ENCODE peak calls at places on chromosome 16, in six cellular contexts. One of them, this sample, is unnamed.

GRCh38 chr16:74797414-74797813 is 22.8 kb upstream of the FA2H start:
- DNase-seq in WERI-Rb-1: no peak
- DNase-seq in uterus: no peak
- DNase-seq in thoracic aorta: no peak
- DNase-seq in psoas muscle: no peak
- DNase-seq in A549: no peak
- DNase-seq in this sample: no peak

GRCh38 chr16:56792960-56793359 is 63.0 kb downstream of the NUP93 start:
- DNase-seq in WERI-Rb-1: no peak
- DNase-seq in uterus: no peak
- DNase-seq in A549: no peak
- DNase-seq in psoas muscle: no peak
- DNase-seq in thoracic aorta: no peak
- DNase-seq in this sample: no peak

GRCh38 chr16:46803373-46803772 is 27.6 kb downstream of the C16orf87 start:
- DNase-seq in uterus: no peak
- DNase-seq in thoracic aorta: no peak
- DNase-seq in WERI-Rb-1: no peak
- DNase-seq in psoas muscle: no peak
- DNase-seq in A549: no peak
- DNase-seq in this sample: no peak

GRCh38 chr16:85553436-85554113 is 59.5 kb upstream of the GSE1 start:
- DNase-seq in psoas muscle: peak; percentile 83
- DNase-seq in WERI-Rb-1: peak; percentile 61
- DNase-seq in thoracic aorta: no peak
- DNase-seq in uterus: peak; percentile 64
- DNase-seq in A549: peak; percentile 62
- DNase-seq in this sample: no peak

GRCh38 chr16:47644166-47644565 is 183.0 kb downstream of the PHKB start:
- DNase-seq in uterus: no peak
- DNase-seq in WERI-Rb-1: no peak
- DNase-seq in thoracic aorta: no peak
- DNase-seq in A549: no peak
- DNase-seq in psoas muscle: no peak
- DNase-seq in this sample: no peak

GRCh38 chr16:57606147-57606846 is 22.1 kb upstream of the ADGRG1 start:
- DNase-seq in psoas muscle: no peak
- DNase-seq in uterus: no peak
- DNase-seq in WERI-Rb-1: no peak
- DNase-seq in thoracic aorta: no peak
- DNase-seq in A549: no peak
- DNase-seq in this sample: no peak

GRCh38 chr16:83967838-83968482 is at the start of gene NECAB2:
- DNase-seq in thoracic aorta: no peak
- DNase-seq in A549: peak; percentile 41
- DNase-seq in psoas muscle: peak; percentile 73
- DNase-seq in WERI-Rb-1: peak; percentile 49
- DNase-seq in uterus: no peak
- DNase-seq in this sample: no peak

GRCh38 chr16:8632675-8633182 is 11.2 kb downstream of the METTL22 start:
- DNase-seq in WERI-Rb-1: no peak
- DNase-seq in uterus: no peak
- DNase-seq in A549: no peak
- DNase-seq in psoas muscle: peak; percentile 64
- DNase-seq in thoracic aorta: no peak
- DNase-seq in this sample: no peak

GRCh38 chr16:53766304-53767016 is 62.5 kb downstream of the FTO start:
- DNase-seq in WERI-Rb-1: no peak
- DNase-seq in thoracic aorta: no peak
- DNase-seq in psoas muscle: no peak
- DNase-seq in uterus: no peak
- DNase-seq in A549: no peak
- DNase-seq in this sample: no peak

GRCh38 chr16:1100084-1100800 is 4.2 kb upstream of the C1QTNF8 start:
- DNase-seq in thoracic aorta: no peak
- DNase-seq in uterus: no peak
- DNase-seq in WERI-Rb-1: no peak
- DNase-seq in A549: no peak
- DNase-seq in psoas muscle: no peak
- DNase-seq in this sample: no peak

GRCh38 chr16:17527538-17527937 is 56.8 kb upstream of the XYLT1 start:
- DNase-seq in psoas muscle: no peak
- DNase-seq in uterus: no peak
- DNase-seq in A549: no peak
- DNase-seq in thoracic aorta: no peak
- DNase-seq in WERI-Rb-1: no peak
- DNase-seq in this sample: no peak

GRCh38 chr16:49513040-49513439 is 139.4 kb downstream of the C16orf78 start:
- DNase-seq in thoracic aorta: no peak
- DNase-seq in WERI-Rb-1: peak; percentile 50
- DNase-seq in psoas muscle: peak; percentile 73
- DNase-seq in uterus: no peak
- DNase-seq in A549: peak; percentile 31
- DNase-seq in this sample: no peak

GRCh38 chr16:1407749-1408148 is 6.8 kb downstream of the UNKL start:
- DNase-seq in uterus: peak; percentile 38
- DNase-seq in A549: no peak
- DNase-seq in psoas muscle: peak; percentile 70
- DNase-seq in WERI-Rb-1: peak; percentile 23
- DNase-seq in thoracic aorta: no peak
- DNase-seq in this sample: no peak

GRCh38 chr16:20944861-20945390 is 44.4 kb downstream of the LYRM1 start:
- DNase-seq in A549: no peak
- DNase-seq in psoas muscle: no peak
- DNase-seq in thoracic aorta: no peak
- DNase-seq in WERI-Rb-1: no peak
- DNase-seq in uterus: no peak
- DNase-seq in this sample: no peak

GRCh38 chr16:61413026-61413425 is 623.2 kb downstream of the CDH8 start:
- DNase-seq in A549: no peak
- DNase-seq in psoas muscle: no peak
- DNase-seq in thoracic aorta: no peak
- DNase-seq in uterus: no peak
- DNase-seq in WERI-Rb-1: no peak
- DNase-seq in this sample: no peak

GRCh38 chr16:48450367-48450766 is 65.2 kb upstream of the SIAH1 start:
- DNase-seq in uterus: no peak
- DNase-seq in A549: no peak
- DNase-seq in thoracic aorta: no peak
- DNase-seq in psoas muscle: no peak
- DNase-seq in WERI-Rb-1: no peak
- DNase-seq in this sample: no peak

GRCh38 chr16:1494129-1494640 is 1.0 kb downstream of the TELO2 start:
- DNase-seq in psoas muscle: peak; percentile 86
- DNase-seq in A549: peak; percentile 69
- DNase-seq in thoracic aorta: no peak
- DNase-seq in WERI-Rb-1: peak; percentile 66
- DNase-seq in uterus: peak; percentile 62
- DNase-seq in this sample: no peak

GRCh38 chr16:43294-43693 is 10.1 kb downstream of the POLR3K start:
- DNase-seq in WERI-Rb-1: no peak
- DNase-seq in A549: no peak
- DNase-seq in uterus: no peak
- DNase-seq in psoas muscle: no peak
- DNase-seq in thoracic aorta: no peak
- DNase-seq in this sample: no peak

GRCh38 chr16:59886021-59886420 is 1151.9 kb upstream of the GOT2 start:
- DNase-seq in A549: no peak
- DNase-seq in uterus: peak; percentile 19
- DNase-seq in WERI-Rb-1: no peak
- DNase-seq in psoas muscle: peak; percentile 39
- DNase-seq in thoracic aorta: no peak
- DNase-seq in this sample: no peak

GRCh38 chr16:56643080-56643778 is 4.8 kb downstream of the MT1A start:
- DNase-seq in thoracic aorta: peak; percentile 60
- DNase-seq in uterus: peak; percentile 58
- DNase-seq in WERI-Rb-1: no peak
- DNase-seq in A549: peak; percentile 80
- DNase-seq in psoas muscle: peak; percentile 83
- DNase-seq in this sample: no peak

GRCh38 chr16:50576403-50577113 is 28.4 kb downstream of the NKD1 start:
- DNase-seq in WERI-Rb-1: no peak
- DNase-seq in A549: no peak
- DNase-seq in thoracic aorta: no peak
- DNase-seq in psoas muscle: no peak
- DNase-seq in uterus: no peak
- DNase-seq in this sample: no peak

GRCh38 chr16:89052191-89052787 is 41.4 kb upstream of the ACSF3 start:
- DNase-seq in thoracic aorta: no peak
- DNase-seq in uterus: no peak
- DNase-seq in WERI-Rb-1: no peak
- DNase-seq in psoas muscle: no peak
- DNase-seq in A549: no peak
- DNase-seq in this sample: no peak

GRCh38 chr16:74867281-74867849 is 92.7 kb upstream of the FA2H start:
- DNase-seq in psoas muscle: no peak
- DNase-seq in A549: no peak
- DNase-seq in WERI-Rb-1: no peak
- DNase-seq in uterus: no peak
- DNase-seq in thoracic aorta: no peak
- DNase-seq in this sample: no peak

GRCh38 chr16:57749101-57749692 is 13.6 kb downstream of the KATNB1 start:
- DNase-seq in WERI-Rb-1: no peak
- DNase-seq in uterus: no peak
- DNase-seq in A549: no peak
- DNase-seq in thoracic aorta: no peak
- DNase-seq in psoas muscle: peak; percentile 6
- DNase-seq in this sample: no peak

GRCh38 chr16:88527186-88527936 is 42.8 kb upstream of the ZC3H18 start:
- DNase-seq in A549: peak; percentile 78
- DNase-seq in thoracic aorta: no peak
- DNase-seq in psoas muscle: peak; percentile 77
- DNase-seq in WERI-Rb-1: peak; percentile 64
- DNase-seq in uterus: peak; percentile 77
- DNase-seq in this sample: no peak

GRCh38 chr16:1500465-1501150 is 7.4 kb downstream of the TELO2 start:
- DNase-seq in psoas muscle: peak; percentile 28
- DNase-seq in WERI-Rb-1: no peak
- DNase-seq in thoracic aorta: no peak
- DNase-seq in A549: no peak
- DNase-seq in uterus: no peak
- DNase-seq in this sample: no peak

GRCh38 chr16:24955975-24956731 is 59.0 kb downstream of the ARHGAP17 start:
- DNase-seq in psoas muscle: no peak
- DNase-seq in WERI-Rb-1: no peak
- DNase-seq in A549: no peak
- DNase-seq in uterus: no peak
- DNase-seq in thoracic aorta: no peak
- DNase-seq in this sample: no peak
- TF ChIP-seq CTCF in psoas muscle: no peak
- TF ChIP-seq CTCF in WERI-Rb-1: no peak
- TF ChIP-seq CTCF in A549: no peak
- TF ChIP-seq CTCF in uterus: no peak
- TF ChIP-seq CTCF in thoracic aorta: no peak
- TF ChIP-seq CTCF in this sample: no peak

GRCh38 chr16:10561425-10561824 is 19.0 kb downstream of the EMP2 start:
- DNase-seq in uterus: no peak
- DNase-seq in WERI-Rb-1: no peak
- DNase-seq in thoracic aorta: no peak
- DNase-seq in psoas muscle: no peak
- DNase-seq in A549: no peak
- DNase-seq in this sample: no peak

GRCh38 chr16:10565167-10565566 is 15.2 kb downstream of the EMP2 start:
- DNase-seq in A549: no peak
- DNase-seq in thoracic aorta: no peak
- DNase-seq in uterus: no peak
- DNase-seq in psoas muscle: no peak
- DNase-seq in WERI-Rb-1: no peak
- DNase-seq in this sample: no peak

GRCh38 chr16:10566613-10567012 is 13.8 kb downstream of the EMP2 start:
- DNase-seq in uterus: no peak
- DNase-seq in WERI-Rb-1: no peak
- DNase-seq in psoas muscle: no peak
- DNase-seq in thoracic aorta: no peak
- DNase-seq in A549: no peak
- DNase-seq in this sample: no peak

GRCh38 chr16:10562361-10562899 is 18.0 kb downstream of the EMP2 start:
- DNase-seq in A549: no peak
- DNase-seq in uterus: no peak
- DNase-seq in WERI-Rb-1: no peak
- DNase-seq in thoracic aorta: no peak
- DNase-seq in psoas muscle: no peak
- DNase-seq in this sample: no peak

DNA sequence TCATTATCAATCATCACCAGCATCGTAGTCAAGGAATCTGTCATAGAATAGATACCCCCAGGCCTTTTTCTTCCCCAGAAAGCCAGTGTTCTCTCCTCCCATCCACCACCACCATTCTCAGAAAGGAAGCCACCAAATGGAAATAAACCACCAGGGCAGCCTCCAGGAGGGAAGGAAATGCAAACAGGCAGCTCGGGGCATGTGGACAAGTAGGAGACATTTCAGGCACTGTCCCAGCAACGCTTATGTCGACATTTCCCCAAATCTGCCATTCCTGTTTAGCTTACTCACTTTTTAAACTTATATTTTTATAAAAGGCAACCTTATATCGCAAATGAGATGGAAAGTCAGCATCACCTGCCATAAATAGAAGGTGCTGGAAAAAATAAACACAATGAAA is 15.8 kb downstream of the EMP2 start:
- DNase-seq in WERI-Rb-1: no peak
- DNase-seq in psoas muscle: no peak
- DNase-seq in A549: no peak
- DNase-seq in uterus: no peak
- DNase-seq in thoracic aorta: no peak
- DNase-seq in this sample: no peak
- H3K27ac ChIP-seq in WERI-Rb-1: no peak overlapping the region
- H3K27ac ChIP-seq in psoas muscle: peak overlapping the region; percentile 37
- H3K27ac ChIP-seq in A549: no peak overlapping the region
- H3K27ac ChIP-seq in uterus: peak overlapping the region; percentile 22
- H3K27ac ChIP-seq in thoracic aorta: peak overlapping the region; percentile 87
- H3K27ac ChIP-seq in this sample: no peak overlapping the region

GRCh38 chr16:78791011-78791410 is 691.6 kb downstream of the WWOX start:
- DNase-seq in uterus: no peak
- DNase-seq in psoas muscle: no peak
- DNase-seq in A549: no peak
- DNase-seq in thoracic aorta: no peak
- DNase-seq in WERI-Rb-1: no peak
- DNase-seq in this sample: no peak
- TF ChIP-seq CTCF in uterus: no peak
- TF ChIP-seq CTCF in psoas muscle: no peak
- TF ChIP-seq CTCF in A549: no peak
- TF ChIP-seq CTCF in thoracic aorta: no peak
- TF ChIP-seq CTCF in WERI-Rb-1: no peak
- TF ChIP-seq CTCF in this sample: no peak

DNA sequence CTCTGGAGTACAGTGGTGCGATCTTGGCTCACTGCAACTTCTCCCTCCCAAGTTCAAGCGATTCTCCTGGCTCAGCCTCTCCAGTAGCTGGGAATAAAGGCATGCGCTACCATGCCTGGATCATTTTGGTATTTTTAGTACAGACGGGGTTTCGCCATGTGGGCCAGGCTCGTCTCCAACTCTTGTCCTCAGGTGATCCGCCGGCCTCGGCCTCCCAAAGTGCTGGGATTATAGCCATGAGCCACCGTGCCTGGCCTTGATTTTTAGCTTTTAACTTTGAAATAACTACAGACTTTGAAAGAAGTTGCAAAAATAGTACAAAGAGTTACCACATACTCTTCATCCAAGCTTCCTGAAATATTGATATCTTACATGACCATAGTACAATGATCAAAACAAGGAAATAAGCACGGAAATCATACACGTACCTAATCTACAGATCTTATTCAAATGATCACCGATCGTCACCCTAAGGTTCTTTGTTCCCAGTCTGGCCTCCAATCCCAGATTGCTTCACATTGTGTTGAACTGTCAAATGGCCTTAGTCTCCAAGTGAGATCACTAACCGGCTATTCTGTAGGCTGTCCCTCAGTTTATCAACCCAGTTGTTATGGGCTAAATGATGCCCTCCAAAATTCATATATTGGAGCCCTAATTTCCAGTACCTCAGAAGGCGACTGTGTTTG is 18.4 kb downstream of the NPIPA1 start:
- DNase-seq in thoracic aorta: no peak
- DNase-seq in uterus: peak; percentile 56
- DNase-seq in WERI-Rb-1: no peak
- DNase-seq in psoas muscle: peak; percentile 92
- DNase-seq in A549: no peak
- DNase-seq in this sample: no peak
- H3K27ac ChIP-seq in thoracic aorta: no peak overlapping the region
- H3K27ac ChIP-seq in uterus: no peak overlapping the region
- H3K27ac ChIP-seq in WERI-Rb-1: no peak overlapping the region
- H3K27ac ChIP-seq in psoas muscle: peak overlapping the region; percentile 33
- H3K27ac ChIP-seq in A549: no peak overlapping the region
- H3K27ac ChIP-seq in this sample: no peak overlapping the region

This sample was measured in esophagus muscularis mucosa.